ENCODE peak calls at places on chromosomes 2 and 18, in ten cellular contexts. One of them, this sample, is unnamed.

GRCh38 chr2:197804758-197805597 is 585 bp downstream of the PLCL1 start:
- DNase-seq in activated CD8-positive, alpha-beta T cell treated with anti-CD3 and anti-CD28 coated beads for 36 hours: peak
- DNase-seq in cardiac fibroblast: peak
- DNase-seq in AG20443: peak
- DNase-seq in effector CD4-positive, alpha-beta T cell: peak
- DNase-seq in tibial artery: peak
- DNase-seq in T-helper 1 cell: peak
- DNase-seq in activated CD4-positive, alpha-beta T cell treated with anti-CD3 and anti-CD28 coated beads, Interleukin-2, amount 50 U/mL, for 4 hours: peak
- DNase-seq in NB4: peak
- DNase-seq in iris pigment epithelial cell: no peak
- DNase-seq in this sample: no peak

GRCh38 chr2:99878951-99879350 is 263.4 kb downstream of the AFF3 start:
- DNase-seq in activated CD8-positive, alpha-beta T cell treated with anti-CD3 and anti-CD28 coated beads for 36 hours: no peak
- DNase-seq in cardiac fibroblast: peak
- DNase-seq in AG20443: no peak
- DNase-seq in effector CD4-positive, alpha-beta T cell: no peak
- DNase-seq in tibial artery: no peak
- DNase-seq in T-helper 1 cell: no peak
- DNase-seq in activated CD4-positive, alpha-beta T cell treated with anti-CD3 and anti-CD28 coated beads, Interleukin-2, amount 50 U/mL, for 4 hours: no peak
- DNase-seq in NB4: no peak
- DNase-seq in iris pigment epithelial cell: peak
- DNase-seq in this sample: no peak

GRCh38 chr2:64857581-64858471 is 131.4 kb upstream of the SLC1A4 start:
- DNase-seq in activated CD8-positive, alpha-beta T cell treated with anti-CD3 and anti-CD28 coated beads for 36 hours: no peak
- DNase-seq in cardiac fibroblast: peak
- DNase-seq in AG20443: no peak
- DNase-seq in effector CD4-positive, alpha-beta T cell: no peak
- DNase-seq in tibial artery: peak
- DNase-seq in T-helper 1 cell: no peak
- DNase-seq in activated CD4-positive, alpha-beta T cell treated with anti-CD3 and anti-CD28 coated beads, Interleukin-2, amount 50 U/mL, for 4 hours: no peak
- DNase-seq in NB4: peak
- DNase-seq in iris pigment epithelial cell: no peak
- DNase-seq in this sample: no peak

GRCh38 chr18:27143580-27144287 is 41.4 kb downstream of the CHST9 start:
- DNase-seq in activated CD8-positive, alpha-beta T cell treated with anti-CD3 and anti-CD28 coated beads for 36 hours: no peak
- DNase-seq in cardiac fibroblast: no peak
- DNase-seq in AG20443: no peak
- DNase-seq in effector CD4-positive, alpha-beta T cell: no peak
- DNase-seq in tibial artery: no peak
- DNase-seq in T-helper 1 cell: no peak
- DNase-seq in activated CD4-positive, alpha-beta T cell treated with anti-CD3 and anti-CD28 coated beads, Interleukin-2, amount 50 U/mL, for 4 hours: no peak
- DNase-seq in NB4: no peak
- DNase-seq in iris pigment epithelial cell: no peak
- DNase-seq in this sample: no peak

GRCh38 chr2:234952270-234953115 is 676 bp downstream of the SH3BP4 start:
- DNase-seq in activated CD8-positive, alpha-beta T cell treated with anti-CD3 and anti-CD28 coated beads for 36 hours: peak
- DNase-seq in cardiac fibroblast: no peak
- DNase-seq in AG20443: no peak
- DNase-seq in effector CD4-positive, alpha-beta T cell: no peak
- DNase-seq in tibial artery: no peak
- DNase-seq in T-helper 1 cell: no peak
- DNase-seq in activated CD4-positive, alpha-beta T cell treated with anti-CD3 and anti-CD28 coated beads, Interleukin-2, amount 50 U/mL, for 4 hours: no peak
- DNase-seq in NB4: no peak
- DNase-seq in iris pigment epithelial cell: no peak
- DNase-seq in this sample: no peak

GRCh38 chr2:70981421-70981820 is 3.0 kb downstream of the ANKRD53 start:
- DNase-seq in activated CD8-positive, alpha-beta T cell treated with anti-CD3 and anti-CD28 coated beads for 36 hours: no peak
- DNase-seq in cardiac fibroblast: no peak
- DNase-seq in AG20443: peak
- DNase-seq in effector CD4-positive, alpha-beta T cell: no peak
- DNase-seq in tibial artery: no peak
- DNase-seq in T-helper 1 cell: no peak
- DNase-seq in activated CD4-positive, alpha-beta T cell treated with anti-CD3 and anti-CD28 coated beads, Interleukin-2, amount 50 U/mL, for 4 hours: no peak
- DNase-seq in NB4: no peak
- DNase-seq in iris pigment epithelial cell: no peak
- DNase-seq in this sample: no peak

GRCh38 chr2:190415794-190416729 is 7.9 kb downstream of the MFSD6 start:
- DNase-seq in activated CD8-positive, alpha-beta T cell treated with anti-CD3 and anti-CD28 coated beads for 36 hours: no peak
- DNase-seq in cardiac fibroblast: no peak
- DNase-seq in AG20443: no peak
- DNase-seq in effector CD4-positive, alpha-beta T cell: no peak
- DNase-seq in tibial artery: no peak
- DNase-seq in T-helper 1 cell: no peak
- DNase-seq in activated CD4-positive, alpha-beta T cell treated with anti-CD3 and anti-CD28 coated beads, Interleukin-2, amount 50 U/mL, for 4 hours: no peak
- DNase-seq in NB4: no peak
- DNase-seq in iris pigment epithelial cell: peak
- DNase-seq in this sample: no peak

GRCh38 chr2:237282568-237283128 is 131.3 kb downstream of the COL6A3 start:
- DNase-seq in activated CD8-positive, alpha-beta T cell treated with anti-CD3 and anti-CD28 coated beads for 36 hours: no peak
- DNase-seq in cardiac fibroblast: peak
- DNase-seq in AG20443: no peak
- DNase-seq in effector CD4-positive, alpha-beta T cell: no peak
- DNase-seq in tibial artery: no peak
- DNase-seq in T-helper 1 cell: no peak
- DNase-seq in activated CD4-positive, alpha-beta T cell treated with anti-CD3 and anti-CD28 coated beads, Interleukin-2, amount 50 U/mL, for 4 hours: no peak
- DNase-seq in NB4: no peak
- DNase-seq in iris pigment epithelial cell: no peak
- DNase-seq in this sample: no peak

GRCh38 chr2:152046940-152047339 is 51.9 kb downstream of the CACNB4 start:
- DNase-seq in activated CD8-positive, alpha-beta T cell treated with anti-CD3 and anti-CD28 coated beads for 36 hours: no peak
- DNase-seq in cardiac fibroblast: no peak
- DNase-seq in AG20443: no peak
- DNase-seq in effector CD4-positive, alpha-beta T cell: no peak
- DNase-seq in tibial artery: no peak
- DNase-seq in T-helper 1 cell: no peak
- DNase-seq in activated CD4-positive, alpha-beta T cell treated with anti-CD3 and anti-CD28 coated beads, Interleukin-2, amount 50 U/mL, for 4 hours: no peak
- DNase-seq in NB4: no peak
- DNase-seq in iris pigment epithelial cell: no peak
- DNase-seq in this sample: no peak

GRCh38 chr2:136235451-136236418 is 117.8 kb upstream of the CXCR4 start:
- DNase-seq in activated CD8-positive, alpha-beta T cell treated with anti-CD3 and anti-CD28 coated beads for 36 hours: no peak
- DNase-seq in cardiac fibroblast: peak
- DNase-seq in AG20443: peak
- DNase-seq in effector CD4-positive, alpha-beta T cell: no peak
- DNase-seq in tibial artery: no peak
- DNase-seq in T-helper 1 cell: no peak
- DNase-seq in activated CD4-positive, alpha-beta T cell treated with anti-CD3 and anti-CD28 coated beads, Interleukin-2, amount 50 U/mL, for 4 hours: no peak
- DNase-seq in NB4: peak
- DNase-seq in iris pigment epithelial cell: peak
- DNase-seq in this sample: no peak

GRCh38 chr2:215775106-215775505 is 238.2 kb downstream of the MREG start:
- DNase-seq in activated CD8-positive, alpha-beta T cell treated with anti-CD3 and anti-CD28 coated beads for 36 hours: no peak
- DNase-seq in cardiac fibroblast: peak
- DNase-seq in AG20443: no peak
- DNase-seq in effector CD4-positive, alpha-beta T cell: no peak
- DNase-seq in tibial artery: no peak
- DNase-seq in T-helper 1 cell: no peak
- DNase-seq in activated CD4-positive, alpha-beta T cell treated with anti-CD3 and anti-CD28 coated beads, Interleukin-2, amount 50 U/mL, for 4 hours: no peak
- DNase-seq in NB4: no peak
- DNase-seq in iris pigment epithelial cell: peak
- DNase-seq in this sample: no peak

GRCh38 chr2:171807130-171807529 is 86.9 kb downstream of the SLC25A12 start:
- DNase-seq in activated CD8-positive, alpha-beta T cell treated with anti-CD3 and anti-CD28 coated beads for 36 hours: no peak
- DNase-seq in cardiac fibroblast: no peak
- DNase-seq in AG20443: no peak
- DNase-seq in effector CD4-positive, alpha-beta T cell: no peak
- DNase-seq in tibial artery: no peak
- DNase-seq in T-helper 1 cell: no peak
- DNase-seq in activated CD4-positive, alpha-beta T cell treated with anti-CD3 and anti-CD28 coated beads, Interleukin-2, amount 50 U/mL, for 4 hours: no peak
- DNase-seq in NB4: no peak
- DNase-seq in iris pigment epithelial cell: peak
- DNase-seq in this sample: no peak

GRCh38 chr2:174153757-174154680 is 94.3 kb downstream of the OLA1 start:
- DNase-seq in activated CD8-positive, alpha-beta T cell treated with anti-CD3 and anti-CD28 coated beads for 36 hours: no peak
- DNase-seq in cardiac fibroblast: peak
- DNase-seq in AG20443: peak
- DNase-seq in effector CD4-positive, alpha-beta T cell: no peak
- DNase-seq in tibial artery: no peak
- DNase-seq in T-helper 1 cell: no peak
- DNase-seq in activated CD4-positive, alpha-beta T cell treated with anti-CD3 and anti-CD28 coated beads, Interleukin-2, amount 50 U/mL, for 4 hours: no peak
- DNase-seq in NB4: peak
- DNase-seq in iris pigment epithelial cell: peak
- DNase-seq in this sample: no peak

GRCh38 chr2:162025121-162025911 is 48.7 kb downstream of the DPP4 start:
- DNase-seq in activated CD8-positive, alpha-beta T cell treated with anti-CD3 and anti-CD28 coated beads for 36 hours: no peak
- DNase-seq in cardiac fibroblast: no peak
- DNase-seq in AG20443: peak
- DNase-seq in effector CD4-positive, alpha-beta T cell: no peak
- DNase-seq in tibial artery: no peak
- DNase-seq in T-helper 1 cell: no peak
- DNase-seq in activated CD4-positive, alpha-beta T cell treated with anti-CD3 and anti-CD28 coated beads, Interleukin-2, amount 50 U/mL, for 4 hours: no peak
- DNase-seq in NB4: no peak
- DNase-seq in iris pigment epithelial cell: peak
- DNase-seq in this sample: no peak

GRCh38 chr2:195319112-195319460 is 337.9 kb upstream of the SLC39A10 start:
- DNase-seq in activated CD8-positive, alpha-beta T cell treated with anti-CD3 and anti-CD28 coated beads for 36 hours: no peak
- DNase-seq in cardiac fibroblast: peak
- DNase-seq in AG20443: peak
- DNase-seq in effector CD4-positive, alpha-beta T cell: no peak
- DNase-seq in tibial artery: no peak
- DNase-seq in T-helper 1 cell: no peak
- DNase-seq in activated CD4-positive, alpha-beta T cell treated with anti-CD3 and anti-CD28 coated beads, Interleukin-2, amount 50 U/mL, for 4 hours: no peak
- DNase-seq in NB4: no peak
- DNase-seq in iris pigment epithelial cell: peak
- DNase-seq in this sample: no peak

GRCh38 chr18:47953471-47953931 is 23.0 kb upstream of the SMAD2 start:
- DNase-seq in activated CD8-positive, alpha-beta T cell treated with anti-CD3 and anti-CD28 coated beads for 36 hours: peak
- DNase-seq in cardiac fibroblast: peak
- DNase-seq in AG20443: peak
- DNase-seq in effector CD4-positive, alpha-beta T cell: no peak
- DNase-seq in tibial artery: peak
- DNase-seq in T-helper 1 cell: no peak
- DNase-seq in activated CD4-positive, alpha-beta T cell treated with anti-CD3 and anti-CD28 coated beads, Interleukin-2, amount 50 U/mL, for 4 hours: no peak
- DNase-seq in NB4: peak
- DNase-seq in iris pigment epithelial cell: peak
- DNase-seq in this sample: no peak

GRCh38 chr2:205687018-205687956 is 5.0 kb downstream of the NRP2 start:
- DNase-seq in activated CD8-positive, alpha-beta T cell treated with anti-CD3 and anti-CD28 coated beads for 36 hours: no peak
- DNase-seq in cardiac fibroblast: no peak
- DNase-seq in AG20443: no peak
- DNase-seq in effector CD4-positive, alpha-beta T cell: no peak
- DNase-seq in tibial artery: no peak
- DNase-seq in T-helper 1 cell: no peak
- DNase-seq in activated CD4-positive, alpha-beta T cell treated with anti-CD3 and anti-CD28 coated beads, Interleukin-2, amount 50 U/mL, for 4 hours: no peak
- DNase-seq in NB4: no peak
- DNase-seq in iris pigment epithelial cell: no peak
- DNase-seq in this sample: no peak

GRCh38 chr2:68789603-68790002 is 55.0 kb downstream of the ARHGAP25 start:
- DNase-seq in activated CD8-positive, alpha-beta T cell treated with anti-CD3 and anti-CD28 coated beads for 36 hours: peak
- DNase-seq in cardiac fibroblast: no peak
- DNase-seq in AG20443: no peak
- DNase-seq in effector CD4-positive, alpha-beta T cell: no peak
- DNase-seq in tibial artery: no peak
- DNase-seq in T-helper 1 cell: no peak
- DNase-seq in activated CD4-positive, alpha-beta T cell treated with anti-CD3 and anti-CD28 coated beads, Interleukin-2, amount 50 U/mL, for 4 hours: no peak
- DNase-seq in NB4: no peak
- DNase-seq in iris pigment epithelial cell: no peak
- DNase-seq in this sample: no peak

GRCh38 chr2:185583058-185583816 is 155.4 kb upstream of the FSIP2 start:
- DNase-seq in activated CD8-positive, alpha-beta T cell treated with anti-CD3 and anti-CD28 coated beads for 36 hours: no peak
- DNase-seq in cardiac fibroblast: peak
- DNase-seq in AG20443: no peak
- DNase-seq in effector CD4-positive, alpha-beta T cell: no peak
- DNase-seq in tibial artery: no peak
- DNase-seq in T-helper 1 cell: no peak
- DNase-seq in activated CD4-positive, alpha-beta T cell treated with anti-CD3 and anti-CD28 coated beads, Interleukin-2, amount 50 U/mL, for 4 hours: no peak
- DNase-seq in NB4: no peak
- DNase-seq in iris pigment epithelial cell: peak
- DNase-seq in this sample: no peak

GRCh38 chr18:56515522-56515921 is 122.9 kb downstream of the TXNL1 start:
- DNase-seq in activated CD8-positive, alpha-beta T cell treated with anti-CD3 and anti-CD28 coated beads for 36 hours: no peak
- DNase-seq in cardiac fibroblast: no peak
- DNase-seq in AG20443: no peak
- DNase-seq in effector CD4-positive, alpha-beta T cell: no peak
- DNase-seq in tibial artery: no peak
- DNase-seq in T-helper 1 cell: no peak
- DNase-seq in activated CD4-positive, alpha-beta T cell treated with anti-CD3 and anti-CD28 coated beads, Interleukin-2, amount 50 U/mL, for 4 hours: no peak
- DNase-seq in NB4: no peak
- DNase-seq in iris pigment epithelial cell: no peak
- DNase-seq in this sample: no peak

GRCh38 chr2:2392332-2392731 is 61.3 kb upstream of the MYT1L start:
- DNase-seq in activated CD8-positive, alpha-beta T cell treated with anti-CD3 and anti-CD28 coated beads for 36 hours: no peak
- DNase-seq in cardiac fibroblast: no peak
- DNase-seq in AG20443: no peak
- DNase-seq in effector CD4-positive, alpha-beta T cell: no peak
- DNase-seq in tibial artery: no peak
- DNase-seq in T-helper 1 cell: no peak
- DNase-seq in activated CD4-positive, alpha-beta T cell treated with anti-CD3 and anti-CD28 coated beads, Interleukin-2, amount 50 U/mL, for 4 hours: no peak
- DNase-seq in NB4: no peak
- DNase-seq in iris pigment epithelial cell: no peak
- DNase-seq in this sample: no peak

GRCh38 chr18:39600894-39601293 is 2035.3 kb upstream of the CELF4 start:
- DNase-seq in activated CD8-positive, alpha-beta T cell treated with anti-CD3 and anti-CD28 coated beads for 36 hours: no peak
- DNase-seq in cardiac fibroblast: no peak
- DNase-seq in AG20443: no peak
- DNase-seq in effector CD4-positive, alpha-beta T cell: no peak
- DNase-seq in tibial artery: no peak
- DNase-seq in T-helper 1 cell: no peak
- DNase-seq in activated CD4-positive, alpha-beta T cell treated with anti-CD3 and anti-CD28 coated beads, Interleukin-2, amount 50 U/mL, for 4 hours: no peak
- DNase-seq in NB4: no peak
- DNase-seq in iris pigment epithelial cell: no peak
- DNase-seq in this sample: no peak

GRCh38 chr18:50356036-50356945 is 18.6 kb upstream of the SKA1 start:
- DNase-seq in activated CD8-positive, alpha-beta T cell treated with anti-CD3 and anti-CD28 coated beads for 36 hours: peak
- DNase-seq in cardiac fibroblast: peak
- DNase-seq in AG20443: no peak
- DNase-seq in effector CD4-positive, alpha-beta T cell: no peak
- DNase-seq in tibial artery: no peak
- DNase-seq in T-helper 1 cell: no peak
- DNase-seq in activated CD4-positive, alpha-beta T cell treated with anti-CD3 and anti-CD28 coated beads, Interleukin-2, amount 50 U/mL, for 4 hours: no peak
- DNase-seq in NB4: peak
- DNase-seq in iris pigment epithelial cell: peak
- DNase-seq in this sample: no peak

GRCh38 chr2:68282814-68283812 is 30.8 kb upstream of the PPP3R1 start:
- DNase-seq in activated CD8-positive, alpha-beta T cell treated with anti-CD3 and anti-CD28 coated beads for 36 hours: peak
- DNase-seq in cardiac fibroblast: peak
- DNase-seq in AG20443: peak
- DNase-seq in effector CD4-positive, alpha-beta T cell: no peak
- DNase-seq in tibial artery: no peak
- DNase-seq in T-helper 1 cell: peak
- DNase-seq in activated CD4-positive, alpha-beta T cell treated with anti-CD3 and anti-CD28 coated beads, Interleukin-2, amount 50 U/mL, for 4 hours: peak
- DNase-seq in NB4: peak
- DNase-seq in iris pigment epithelial cell: peak
- DNase-seq in this sample: no peak

GRCh38 chr2:109636290-109636675 is 22.1 kb downstream of the SOWAHC start:
- DNase-seq in activated CD8-positive, alpha-beta T cell treated with anti-CD3 and anti-CD28 coated beads for 36 hours: no peak
- DNase-seq in cardiac fibroblast: peak
- DNase-seq in AG20443: peak
- DNase-seq in effector CD4-positive, alpha-beta T cell: no peak
- DNase-seq in tibial artery: no peak
- DNase-seq in T-helper 1 cell: no peak
- DNase-seq in activated CD4-positive, alpha-beta T cell treated with anti-CD3 and anti-CD28 coated beads, Interleukin-2, amount 50 U/mL, for 4 hours: no peak
- DNase-seq in NB4: peak
- DNase-seq in iris pigment epithelial cell: peak
- DNase-seq in this sample: no peak

GRCh38 chr18:36185901-36186460 is 1.3 kb upstream of the MOCOS start:
- DNase-seq in activated CD8-positive, alpha-beta T cell treated with anti-CD3 and anti-CD28 coated beads for 36 hours: no peak
- DNase-seq in cardiac fibroblast: no peak
- DNase-seq in AG20443: no peak
- DNase-seq in effector CD4-positive, alpha-beta T cell: no peak
- DNase-seq in tibial artery: no peak
- DNase-seq in T-helper 1 cell: no peak
- DNase-seq in activated CD4-positive, alpha-beta T cell treated with anti-CD3 and anti-CD28 coated beads, Interleukin-2, amount 50 U/mL, for 4 hours: no peak
- DNase-seq in NB4: no peak
- DNase-seq in iris pigment epithelial cell: no peak
- DNase-seq in this sample: no peak

GRCh38 chr2:241030883-241031282 is 32.5 kb downstream of the SNED1 start:
- DNase-seq in activated CD8-positive, alpha-beta T cell treated with anti-CD3 and anti-CD28 coated beads for 36 hours: no peak
- DNase-seq in cardiac fibroblast: no peak
- DNase-seq in AG20443: no peak
- DNase-seq in effector CD4-positive, alpha-beta T cell: no peak
- DNase-seq in tibial artery: no peak
- DNase-seq in T-helper 1 cell: no peak
- DNase-seq in activated CD4-positive, alpha-beta T cell treated with anti-CD3 and anti-CD28 coated beads, Interleukin-2, amount 50 U/mL, for 4 hours: no peak
- DNase-seq in NB4: no peak
- DNase-seq in iris pigment epithelial cell: no peak
- DNase-seq in this sample: no peak

GRCh38 chr18:28494151-28494550 is 317.2 kb upstream of the CDH2 start:
- DNase-seq in activated CD8-positive, alpha-beta T cell treated with anti-CD3 and anti-CD28 coated beads for 36 hours: no peak
- DNase-seq in cardiac fibroblast: peak
- DNase-seq in AG20443: peak
- DNase-seq in effector CD4-positive, alpha-beta T cell: no peak
- DNase-seq in tibial artery: no peak
- DNase-seq in T-helper 1 cell: no peak
- DNase-seq in activated CD4-positive, alpha-beta T cell treated with anti-CD3 and anti-CD28 coated beads, Interleukin-2, amount 50 U/mL, for 4 hours: no peak
- DNase-seq in NB4: no peak
- DNase-seq in iris pigment epithelial cell: peak
- DNase-seq in this sample: no peak